ENCODE peak calls at places on chromosome 1, in seven cellular contexts. One of them, this sample, is unnamed.

GRCh38 chr1:67931198-67931597 is 97.9 kb upstream of the GNG12 start:
- DNase-seq in body of pancreas: no peak
- DNase-seq in stromal cell of bone marrow: no peak
- DNase-seq in A549: no peak
- DNase-seq in T-helper 1 cell: no peak
- DNase-seq in hippocampal formation: no peak
- DNase-seq in AG10803: no peak
- DNase-seq in this sample: no peak

GRCh38 chr1:235468970-235469369 is 35.3 kb downstream of the B3GALNT2 start:
- DNase-seq in body of pancreas: no peak
- DNase-seq in A549: peak
- DNase-seq in hippocampal formation: no peak
- DNase-seq in stromal cell of bone marrow: no peak
- DNase-seq in AG10803: peak
- DNase-seq in T-helper 1 cell: no peak
- DNase-seq in this sample: peak

GRCh38 chr1:223315660-223316059 is 48.3 kb downstream of the SUSD4 start:
- DNase-seq in body of pancreas: no peak
- DNase-seq in hippocampal formation: no peak
- DNase-seq in A549: no peak
- DNase-seq in T-helper 1 cell: no peak
- DNase-seq in stromal cell of bone marrow: no peak
- DNase-seq in AG10803: no peak
- DNase-seq in this sample: no peak

GRCh38 chr1:178541396-178541795 is 28.5 kb downstream of the TEX35 start:
- DNase-seq in AG10803: no peak
- DNase-seq in A549: no peak
- DNase-seq in T-helper 1 cell: no peak
- DNase-seq in hippocampal formation: no peak
- DNase-seq in body of pancreas: no peak
- DNase-seq in stromal cell of bone marrow: no peak
- DNase-seq in this sample: no peak

GRCh38 chr1:186745531-186746146 is 65.4 kb upstream of the PTGS2 start:
- DNase-seq in stromal cell of bone marrow: no peak
- DNase-seq in body of pancreas: no peak
- DNase-seq in A549: no peak
- DNase-seq in AG10803: no peak
- DNase-seq in hippocampal formation: no peak
- DNase-seq in T-helper 1 cell: no peak
- DNase-seq in this sample: no peak

GRCh38 chr1:203311368-203312301 is 6.3 kb downstream of the BTG2 start:
- DNase-seq in stromal cell of bone marrow: no peak
- DNase-seq in A549: no peak
- DNase-seq in hippocampal formation: no peak
- DNase-seq in body of pancreas: peak
- DNase-seq in T-helper 1 cell: no peak
- DNase-seq in AG10803: no peak
- DNase-seq in this sample: no peak

GRCh38 chr1:17574502-17574901 is 35.0 kb downstream of the ARHGEF10L start:
- DNase-seq in hippocampal formation: no peak
- DNase-seq in body of pancreas: no peak
- DNase-seq in T-helper 1 cell: no peak
- DNase-seq in AG10803: no peak
- DNase-seq in A549: no peak
- DNase-seq in stromal cell of bone marrow: no peak
- DNase-seq in this sample: no peak

GRCh38 chr1:32362474-32363313 is at the start of the genes FAM229A and TSSK3:
- DNase-seq in T-helper 1 cell: no peak
- DNase-seq in hippocampal formation: no peak
- DNase-seq in A549: no peak
- DNase-seq in stromal cell of bone marrow: no peak
- DNase-seq in AG10803: no peak
- DNase-seq in body of pancreas: no peak
- DNase-seq in this sample: no peak

GRCh38 chr1:113929750-113930498 is 800 bp downstream of the HIPK1 start:
- DNase-seq in T-helper 1 cell: peak
- DNase-seq in hippocampal formation: peak
- DNase-seq in stromal cell of bone marrow: no peak
- DNase-seq in body of pancreas: peak
- DNase-seq in A549: no peak
- DNase-seq in AG10803: peak
- DNase-seq in this sample: peak

GRCh38 chr1:90725961-90726715 is 9.0 kb upstream of the BARHL2 start:
- DNase-seq in body of pancreas: no peak
- DNase-seq in hippocampal formation: no peak
- DNase-seq in T-helper 1 cell: no peak
- DNase-seq in A549: no peak
- DNase-seq in AG10803: no peak
- DNase-seq in stromal cell of bone marrow: no peak
- DNase-seq in this sample: no peak

GRCh38 chr1:18160290-18160942 is 52.8 kb downstream of the IGSF21 start:
- DNase-seq in body of pancreas: peak
- DNase-seq in AG10803: no peak
- DNase-seq in stromal cell of bone marrow: no peak
- DNase-seq in T-helper 1 cell: no peak
- DNase-seq in A549: no peak
- DNase-seq in hippocampal formation: peak
- DNase-seq in this sample: no peak

GRCh38 chr1:38775175-38775845 is 84.3 kb downstream of the RRAGC start:
- DNase-seq in body of pancreas: no peak
- DNase-seq in hippocampal formation: no peak
- DNase-seq in stromal cell of bone marrow: no peak
- DNase-seq in A549: no peak
- DNase-seq in T-helper 1 cell: no peak
- DNase-seq in AG10803: no peak
- DNase-seq in this sample: no peak

GRCh38 chr1:170122366-170122765 is 23.4 kb upstream of the NTMT2 start:
- DNase-seq in A549: no peak
- DNase-seq in hippocampal formation: no peak
- DNase-seq in AG10803: no peak
- DNase-seq in body of pancreas: no peak
- DNase-seq in stromal cell of bone marrow: no peak
- DNase-seq in T-helper 1 cell: no peak
- DNase-seq in this sample: no peak

GRCh38 chr1:157312270-157312812 is 174.1 kb upstream of the ETV3 start:
- DNase-seq in stromal cell of bone marrow: no peak
- DNase-seq in hippocampal formation: no peak
- DNase-seq in A549: no peak
- DNase-seq in T-helper 1 cell: no peak
- DNase-seq in AG10803: peak
- DNase-seq in body of pancreas: peak
- DNase-seq in this sample: no peak

GRCh38 chr1:39841429-39841828 is 41.9 kb downstream of the TRIT1 start:
- DNase-seq in T-helper 1 cell: no peak
- DNase-seq in body of pancreas: no peak
- DNase-seq in hippocampal formation: no peak
- DNase-seq in AG10803: no peak
- DNase-seq in A549: no peak
- DNase-seq in stromal cell of bone marrow: no peak
- DNase-seq in this sample: no peak

GRCh38 chr1:39409055-39409816 is 82.2 kb upstream of the BMP8A start:
- DNase-seq in hippocampal formation: peak
- DNase-seq in T-helper 1 cell: no peak
- DNase-seq in A549: peak
- DNase-seq in AG10803: peak
- DNase-seq in body of pancreas: peak
- DNase-seq in stromal cell of bone marrow: peak
- DNase-seq in this sample: peak

GRCh38 chr1:153849487-153850185 is 73.1 kb downstream of the GATAD2B start:
- DNase-seq in T-helper 1 cell: no peak
- DNase-seq in A549: no peak
- DNase-seq in hippocampal formation: no peak
- DNase-seq in stromal cell of bone marrow: no peak
- DNase-seq in body of pancreas: no peak
- DNase-seq in AG10803: no peak
- DNase-seq in this sample: no peak

GRCh38 chr1:188065917-188066316 is 1237.2 kb downstream of the PLA2G4A start:
- DNase-seq in hippocampal formation: no peak
- DNase-seq in AG10803: no peak
- DNase-seq in stromal cell of bone marrow: no peak
- DNase-seq in T-helper 1 cell: no peak
- DNase-seq in body of pancreas: no peak
- DNase-seq in A549: no peak
- DNase-seq in this sample: no peak

GRCh38 chr1:30487042-30487441 is 236.3 kb downstream of the MATN1 start:
- DNase-seq in T-helper 1 cell: no peak
- DNase-seq in stromal cell of bone marrow: no peak
- DNase-seq in body of pancreas: no peak
- DNase-seq in A549: no peak
- DNase-seq in hippocampal formation: no peak
- DNase-seq in AG10803: no peak
- DNase-seq in this sample: no peak

GRCh38 chr1:109803901-109804331 is 40.2 kb upstream of the EPS8L3 start:
- DNase-seq in stromal cell of bone marrow: no peak
- DNase-seq in AG10803: no peak
- DNase-seq in T-helper 1 cell: no peak
- DNase-seq in body of pancreas: no peak
- DNase-seq in A549: no peak
- DNase-seq in hippocampal formation: no peak
- DNase-seq in this sample: no peak

GRCh38 chr1:223364685-223365382 is 858 bp upstream of the SUSD4 start:
- DNase-seq in stromal cell of bone marrow: no peak
- DNase-seq in body of pancreas: peak
- DNase-seq in AG10803: no peak
- DNase-seq in hippocampal formation: no peak
- DNase-seq in T-helper 1 cell: no peak
- DNase-seq in A549: no peak
- DNase-seq in this sample: peak

GRCh38 chr1:84377480-84378095 is 20.7 kb upstream of the DNASE2B start:
- DNase-seq in hippocampal formation: no peak
- DNase-seq in stromal cell of bone marrow: peak
- DNase-seq in body of pancreas: no peak
- DNase-seq in AG10803: peak
- DNase-seq in A549: no peak
- DNase-seq in T-helper 1 cell: no peak
- DNase-seq in this sample: peak

GRCh38 chr1:99680258-99680657 is 34.3 kb downstream of the PALMD start:
- DNase-seq in AG10803: no peak
- DNase-seq in T-helper 1 cell: no peak
- DNase-seq in hippocampal formation: no peak
- DNase-seq in A549: no peak
- DNase-seq in body of pancreas: no peak
- DNase-seq in stromal cell of bone marrow: no peak
- DNase-seq in this sample: no peak

GRCh38 chr1:160774886-160775719 is 20.9 kb upstream of the LY9 start:
- DNase-seq in A549: no peak
- DNase-seq in stromal cell of bone marrow: no peak
- DNase-seq in AG10803: no peak
- DNase-seq in body of pancreas: no peak
- DNase-seq in T-helper 1 cell: no peak
- DNase-seq in hippocampal formation: no peak
- DNase-seq in this sample: no peak

GRCh38 chr1:38789498-38790169 is 69.9 kb downstream of the RRAGC start:
- DNase-seq in stromal cell of bone marrow: no peak
- DNase-seq in body of pancreas: no peak
- DNase-seq in AG10803: no peak
- DNase-seq in hippocampal formation: no peak
- DNase-seq in A549: no peak
- DNase-seq in T-helper 1 cell: no peak
- DNase-seq in this sample: no peak

GRCh38 chr1:218347316-218347712 is 2.2 kb downstream of the TGFB2 start:
- DNase-seq in body of pancreas: no peak
- DNase-seq in stromal cell of bone marrow: no peak
- DNase-seq in T-helper 1 cell: no peak
- DNase-seq in hippocampal formation: peak
- DNase-seq in AG10803: no peak
- DNase-seq in A549: peak
- DNase-seq in this sample: peak

GRCh38 chr1:8862528-8862927 is 16.0 kb downstream of the ENO1 start:
- DNase-seq in hippocampal formation: no peak
- DNase-seq in AG10803: no peak
- DNase-seq in T-helper 1 cell: no peak
- DNase-seq in stromal cell of bone marrow: no peak
- DNase-seq in body of pancreas: no peak
- DNase-seq in A549: peak
- DNase-seq in this sample: no peak

GRCh38 chr1:83547903-83548302 is 451.0 kb downstream of the TTLL7 start:
- DNase-seq in A549: no peak
- DNase-seq in T-helper 1 cell: no peak
- DNase-seq in body of pancreas: no peak
- DNase-seq in AG10803: peak
- DNase-seq in hippocampal formation: no peak
- DNase-seq in stromal cell of bone marrow: peak
- DNase-seq in this sample: peak

GRCh38 chr1:40302475-40302874 is 14.6 kb downstream of the COL9A2 start:
- DNase-seq in hippocampal formation: no peak
- DNase-seq in body of pancreas: no peak
- DNase-seq in stromal cell of bone marrow: no peak
- DNase-seq in T-helper 1 cell: no peak
- DNase-seq in A549: no peak
- DNase-seq in AG10803: no peak
- DNase-seq in this sample: no peak

GRCh38 chr1:156241926-156242325 is at the start of gene BGLAP:
- DNase-seq in AG10803: no peak
- DNase-seq in stromal cell of bone marrow: no peak
- DNase-seq in T-helper 1 cell: no peak
- DNase-seq in hippocampal formation: no peak
- DNase-seq in body of pancreas: no peak
- DNase-seq in A549: no peak
- DNase-seq in this sample: no peak

GRCh38 chr1:91381844-91382243 is 22.8 kb downstream of the HFM1 start:
- DNase-seq in AG10803: no peak
- DNase-seq in hippocampal formation: no peak
- DNase-seq in body of pancreas: no peak
- DNase-seq in T-helper 1 cell: no peak
- DNase-seq in A549: no peak
- DNase-seq in stromal cell of bone marrow: no peak
- DNase-seq in this sample: no peak

GRCh38 chr1:119771016-119771415 is 2.3 kb upstream of the HMGCS2 start:
- DNase-seq in hippocampal formation: no peak
- DNase-seq in A549: no peak
- DNase-seq in body of pancreas: peak
- DNase-seq in AG10803: no peak
- DNase-seq in T-helper 1 cell: no peak
- DNase-seq in stromal cell of bone marrow: no peak
- DNase-seq in this sample: no peak

GRCh38 chr1:230807029-230807428 is 59.8 kb downstream of the CAPN9 start:
- DNase-seq in T-helper 1 cell: no peak
- DNase-seq in hippocampal formation: peak
- DNase-seq in stromal cell of bone marrow: no peak
- DNase-seq in body of pancreas: peak
- DNase-seq in AG10803: no peak
- DNase-seq in A549: no peak
- DNase-seq in this sample: no peak

GRCh38 chr1:11617314-11617713 is 36.9 kb downstream of the FBXO2 start:
- DNase-seq in T-helper 1 cell: no peak
- DNase-seq in A549: peak
- DNase-seq in body of pancreas: peak
- DNase-seq in AG10803: no peak
- DNase-seq in hippocampal formation: no peak
- DNase-seq in stromal cell of bone marrow: no peak
- DNase-seq in this sample: no peak

GRCh38 chr1:91402023-91402422 is 2.6 kb downstream of the HFM1 start:
- DNase-seq in AG10803: peak
- DNase-seq in T-helper 1 cell: no peak
- DNase-seq in stromal cell of bone marrow: no peak
- DNase-seq in hippocampal formation: no peak
- DNase-seq in A549: peak
- DNase-seq in body of pancreas: no peak
- DNase-seq in this sample: peak

GRCh38 chr1:227729881-227730629 is 5.0 kb downstream of the JMJD4 start:
- DNase-seq in hippocampal formation: no peak
- DNase-seq in T-helper 1 cell: no peak
- DNase-seq in A549: peak
- DNase-seq in body of pancreas: peak
- DNase-seq in AG10803: peak
- DNase-seq in stromal cell of bone marrow: peak
- DNase-seq in this sample: peak

GRCh38 chr1:108747128-108747827 is 804 bp downstream of the STXBP3 start:
- DNase-seq in T-helper 1 cell: no peak
- DNase-seq in stromal cell of bone marrow: peak
- DNase-seq in A549: peak
- DNase-seq in hippocampal formation: peak
- DNase-seq in AG10803: peak
- DNase-seq in body of pancreas: peak
- DNase-seq in this sample: peak